ENCODE peak calls at places on chromosomes 11 and 22, in seven cellular contexts. X is fibroblast of pulmonary artery; B is HS-5; M is substantia nigra; U is stimulated activated CD8-positive, alpha-beta memory T cell treated with anti-CD3 and anti-CD28 coated beads, Interleukin-7, amount 100 ng/mL, for 1 hour; F is stimulated activated CD4-positive, alpha-beta T cell treated with anti-CD3 and anti-CD28 coated beads, Interleukin-15, amount 100 ng/mL, for 48 hours; C is GM23338. J is an unnamed sample.

GRCh38 chr11:65890324-65891179 is at the start of gene CCDC85B:
- DNase-seq in X (peak), B (peak), M (peak), U (peak), F (peak), C (peak), J (peak)

GRCh38 chr11:67640021-67640757 is 626 bp upstream of the TBX10 start:
- DNase-seq in X (peak), B (no peak), M (peak), U (no peak), F (no peak), C (peak), J (peak)

GRCh38 chr11:86047275-86047991 is 21.5 kb downstream of the PICALM start:
- DNase-seq in X (peak), B (peak), M (no peak), U (no peak), F (peak), C (no peak), J (peak)

GRCh38 chr11:91978747-91979146 is 245.9 kb upstream of the FAT3 start:
- DNase-seq in X (no peak), B (no peak), M (no peak), U (no peak), F (no peak), C (no peak), J (no peak)

GRCh38 chr11:16240687-16241086 is 115.7 kb downstream of the SOX6 start:
- DNase-seq in X (no peak), B (no peak), M (no peak), U (no peak), F (no peak), C (no peak), J (no peak)

GRCh38 chr11:128734439-128735224 is 40.8 kb downstream of the FLI1 start:
- DNase-seq in X (no peak), B (no peak), M (peak), U (no peak), F (no peak), C (no peak), J (no peak)

GRCh38 chr11:118198370-118198769 is 21.9 kb upstream of the SCN2B start:
- DNase-seq in X (peak), B (peak), M (peak), U (peak), F (peak), C (peak), J (peak)

GRCh38 chr11:65777821-65778361 is 2.9 kb downstream of the AP5B1 start:
- DNase-seq in X (no peak), B (no peak), M (no peak), U (no peak), F (no peak), C (no peak), J (no peak)

GRCh38 chr11:117861151-117862018 is 15.1 kb downstream of the FXYD6 start:
- DNase-seq in X (no peak), B (no peak), M (no peak), U (no peak), F (no peak), C (peak), J (no peak)

GRCh38 chr11:112163875-112164521 is at the start of gene IL18:
- DNase-seq in X (no peak), B (no peak), M (peak), U (no peak), F (no peak), C (peak), J (peak)

GRCh38 chr11:62547691-62548281 is 1.2 kb upstream of the AHNAK start:
- DNase-seq in X (no peak), B (no peak), M (no peak), U (no peak), F (no peak), C (no peak), J (no peak)

GRCh38 chr22:37745548-37746365 is 48.9 kb downstream of the TRIOBP start:
- DNase-seq in X (peak), B (peak), M (peak), U (peak), F (peak), C (peak), J (peak)